ENCODE peak calls at places on chromosomes 16 and 17, in seven cellular contexts. L is astrocyte of the cerebellum, W is heart left ventricle, U is MCF 10A, X is AG04450, Q is neural crest cell, T is kidney. D is an unnamed sample.

GRCh38 chr16:78742501-78743283 is 643.2 kb downstream of the WWOX start:
- DNase-seq in L (no peak), W (peak; percentile 10), U (no peak), X (no peak), Q (no peak), T (no peak), D (no peak)

GRCh38 chr16:30700491-30700890 is 1.5 kb downstream of the SRCAP start:
- DNase-seq in L (no peak), W (peak; percentile 59), U (no peak), X (no peak), Q (no peak), T (peak; percentile 74), D (no peak)

GRCh38 chr17:73027130-73027741 is 65.3 kb downstream of the SLC39A11 start:
- DNase-seq in L (no peak), W (no peak), U (no peak), X (no peak), Q (no peak), T (no peak), D (no peak)

GRCh38 chr16:85584192-85584757 is 28.8 kb upstream of the GSE1 start:
- DNase-seq in L (no peak), W (no peak), U (no peak), X (no peak), Q (no peak), T (no peak), D (no peak)

GRCh38 chr17:58335779-58336455 is 7.3 kb upstream of the TSPOAP1 start:
- DNase-seq in L (no peak), W (no peak), U (no peak), X (no peak), Q (no peak), T (peak; percentile 68), D (no peak)

GRCh38 chr17:69716571-69716970 is 302.1 kb downstream of the MAP2K6 start:
- DNase-seq in L (peak; percentile 19), W (no peak), U (no peak), X (no peak), Q (no peak), T (no peak), D (peak; percentile 54)

GRCh38 chr17:72534776-72535175 is 414.0 kb downstream of the SOX9 start:
- DNase-seq in L (no peak), W (no peak), U (no peak), X (no peak), Q (no peak), T (no peak), D (no peak)

GRCh38 chr16:57828272-57829161 is 26.2 kb upstream of the KIFC3 start:
- DNase-seq in L (no peak), W (no peak), U (no peak), X (no peak), Q (no peak), T (no peak), D (no peak)

GRCh38 chr16:21223787-21224186 is 9.7 kb upstream of the ANKS4B start:
- DNase-seq in L (no peak), W (no peak), U (no peak), X (no peak), Q (no peak), T (no peak), D (no peak)

GRCh38 chr16:67668495-67669157 is 2.0 kb downstream of the C16orf86 start:
- DNase-seq in L (no peak), W (no peak), U (no peak), X (no peak), Q (no peak), T (no peak), D (no peak)
- TF ChIP-seq CTCF in L (peak; percentile 15), W (no peak), U (peak; percentile 28), X (peak; percentile 1), Q (no peak), T (no peak), D (no peak)

GRCh38 chr16:9647981-9648701 is 534.1 kb downstream of the GRIN2A start:
- DNase-seq in L (no peak), W (no peak), U (peak; percentile 14), X (no peak), Q (peak; percentile 3), T (no peak), D (no peak)
- TF ChIP-seq CTCF in L (peak; percentile 83), W (peak; percentile 69), U (peak; percentile 27), X (peak; percentile 13), Q (peak; percentile 88), T (peak; percentile 60), D (peak; percentile 74)

DNA sequence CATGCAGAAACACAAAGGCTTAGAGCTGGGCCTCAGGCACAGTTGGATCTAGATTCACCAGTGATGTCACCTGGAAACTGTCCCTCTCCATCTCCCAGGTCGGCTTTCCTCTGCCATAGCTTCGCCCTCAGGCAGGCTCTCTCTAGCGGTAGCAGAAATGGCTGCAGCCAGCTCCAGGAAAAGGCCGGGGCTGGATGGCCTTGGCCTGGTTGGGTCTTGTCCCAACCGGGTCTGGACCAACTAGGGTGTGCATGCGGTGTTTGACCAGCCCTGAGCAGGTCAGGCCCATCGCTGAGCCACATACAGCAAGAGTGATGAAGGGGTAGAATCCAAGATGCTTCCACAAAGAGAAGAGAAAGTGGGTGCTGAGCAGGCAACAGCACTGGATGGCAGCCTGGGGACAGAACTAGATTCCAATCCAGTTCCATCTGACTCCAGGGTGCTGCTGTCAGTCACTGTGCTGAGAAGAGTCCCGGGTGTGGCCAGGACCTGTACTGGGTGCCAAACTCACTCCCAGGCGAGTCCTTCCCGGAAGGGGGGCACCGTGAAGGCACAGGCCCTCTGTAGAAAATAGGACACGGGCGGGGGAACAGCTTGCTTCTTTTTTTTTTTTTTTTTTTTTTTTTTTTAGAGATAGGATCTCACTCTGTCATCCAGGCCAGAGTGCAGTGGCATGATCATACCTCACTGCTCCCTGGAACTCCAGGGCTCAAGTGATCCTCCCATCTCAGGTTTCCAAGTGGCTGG is 51.8 kb downstream of the SOCS3 start:
- DNase-seq in L (no peak), W (no peak), U (no peak), X (no peak), Q (no peak), T (peak; percentile 78), D (no peak)
- TF ChIP-seq CTCF in L (no peak), W (no peak), U (no peak), X (no peak), Q (no peak), T (no peak), D (no peak)

DNA sequence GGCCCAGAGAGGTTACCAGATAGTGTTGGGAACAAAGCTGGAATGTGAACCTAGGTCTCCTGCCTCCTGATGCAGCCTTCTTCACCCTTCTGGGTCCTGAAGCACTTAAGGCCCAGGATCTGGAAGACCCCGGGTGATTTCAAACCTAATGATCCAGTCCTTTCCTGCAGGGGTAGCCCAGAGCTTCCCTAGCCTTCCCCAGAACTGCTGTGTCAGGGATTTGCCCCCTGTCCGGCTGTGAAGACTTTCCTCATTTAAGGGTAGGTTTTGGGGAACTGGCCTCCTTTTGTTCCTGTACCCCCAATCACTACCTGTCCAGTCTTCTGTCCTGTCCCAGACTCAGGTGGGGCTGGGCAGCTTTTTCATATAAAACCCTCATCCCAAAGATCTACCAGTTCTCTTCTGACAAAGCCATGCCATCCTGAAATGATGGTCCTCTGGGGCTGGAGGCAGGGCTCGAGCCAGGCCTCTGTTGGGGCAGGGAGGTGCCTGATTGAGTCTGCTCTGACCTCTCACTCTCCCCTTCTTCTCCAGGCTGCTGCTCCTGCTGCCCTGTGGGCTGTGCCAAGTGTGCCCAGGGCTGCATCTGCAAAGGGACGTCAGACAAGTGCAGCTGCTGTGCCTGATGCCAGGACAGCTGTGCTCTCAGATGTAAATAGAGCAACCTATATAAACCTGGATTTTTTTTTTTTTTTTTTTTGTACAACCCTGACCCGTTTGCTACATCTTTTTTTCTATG is 1.3 kb downstream of the MT1X start:
- DNase-seq in L (no peak), W (no peak), U (no peak), X (no peak), Q (no peak), T (no peak), D (no peak)
- TF ChIP-seq CTCF in L (no peak), W (no peak), U (no peak), X (no peak), Q (no peak), T (no peak), D (no peak)